ENCODE peak calls at places on chromosomes 4 and X, in four cellular contexts. U is cardiac muscle cell, S is upper lobe of right lung, J is breast epithelium. V is an unnamed sample. For H3K27me3 and H3K36me3, the result is how much of the 10 kb centered on the place peaks cover.

GRCh38 chrX:1249101-1249887 is 19.3 kb upstream of the CSF2RA start:
- DNase-seq in U (peak), S (peak), J (no peak), V (no peak)

GRCh38 chr4:26087108-26087507 is 173.1 kb downstream of the SMIM20 start:
- DNase-seq in U (no peak), S (no peak), J (no peak), V (no peak)

GRCh38 chr4:41719417-41719816 is 29.1 kb downstream of the PHOX2B start:
- DNase-seq in U (no peak), S (no peak), J (no peak), V (no peak)

GRCh38 chr4:8219236-8219635 is 20.1 kb downstream of the SH3TC1 start:
- DNase-seq in U (no peak), S (no peak), J (no peak), V (no peak)

GRCh38 chrX:84248226-84248625 is 60.2 kb upstream of the RPS6KA6 start:
- DNase-seq in U (peak), S (no peak), J (no peak), V (no peak)

GRCh38 chr4:158077835-158078234 is 95.0 kb downstream of the GASK1B start:
- DNase-seq in U (no peak), S (no peak), J (no peak), V (no peak)

GRCh38 chr4:2154215-2154614 is 87.7 kb downstream of the HAUS3 start:
- DNase-seq in U (no peak), S (no peak), J (no peak), V (no peak)

GRCh38 chr4:163166041-163166579 is 580 bp downstream of the NAF1 start:
- DNase-seq in U (peak), S (peak), J (peak), V (no peak)

GRCh38 chrX:119605398-119605738 is 856 bp downstream of the NKRF start:
- DNase-seq in U (no peak), S (peak), J (no peak), V (no peak)

GRCh38 chr4:76539979-76540378 is 105.0 kb downstream of the SHROOM3 start:
- DNase-seq in U (peak), S (no peak), J (no peak), V (peak)

GRCh38 chr4:125101706-125102105 is 213.0 kb upstream of the FAT4 start:
- DNase-seq in U (no peak), S (no peak), J (no peak), V (no peak)

GRCh38 chr4:11507920-11508319 is 79.2 kb upstream of the HS3ST1 start:
- DNase-seq in U (no peak), S (no peak), J (no peak), V (no peak)

GRCh38 chr4:16043820-16044554 is 39.8 kb downstream of the PROM1 start:
- DNase-seq in U (no peak), S (no peak), J (no peak), V (no peak)

GRCh38 chr4:147924604-147925412 is 192.9 kb downstream of the ARHGAP10 start:
- DNase-seq in U (peak), S (no peak), J (no peak), V (no peak)

GRCh38 chrX:12007881-12008280 is 130.4 kb upstream of the FRMPD4 start:
- DNase-seq in U (peak), S (no peak), J (no peak), V (peak)

GRCh38 chrX:110003167-110004156 is 548 bp downstream of the TMEM164 start:
- DNase-seq in U (peak), S (peak), J (no peak), V (no peak)

GRCh38 chrX:28188526-28188925 is 207.3 kb upstream of the DCAF8L1 start:
- DNase-seq in U (no peak), S (no peak), J (no peak), V (no peak)

DNA sequence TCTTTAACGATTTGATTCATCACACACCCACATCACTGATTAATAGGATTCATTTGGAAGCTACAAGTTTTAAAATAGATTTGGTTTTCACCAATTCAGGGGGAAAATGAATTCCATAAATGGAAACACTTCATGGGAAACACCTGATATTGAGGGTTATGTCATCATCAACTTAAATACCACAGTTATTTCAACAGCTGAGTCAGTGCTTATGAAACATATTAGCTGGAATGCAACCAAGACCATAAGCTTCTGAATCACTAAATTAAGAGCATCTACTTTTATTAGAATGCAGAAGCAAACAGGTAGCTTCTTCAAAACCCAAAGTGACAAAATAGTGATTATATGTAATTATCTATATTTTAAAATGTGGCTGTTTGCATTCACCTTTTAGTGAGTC is 207.8 kb upstream of the DCAF8L1 start:
- DNase-seq in U (peak), S (no peak), J (no peak), V (peak)
- TF ChIP-seq CTCF in U (no peak), S (no peak), J (no peak), V (no peak)

GRCh38 chrX:74426615-74427014 is 5.3 kb downstream of the SLC16A2 start:
- DNase-seq in U (no peak), S (no peak), J (no peak), V (no peak)
- H3K27me3 ChIP-seq in U (under half), S (under half), J (under half), V (under half)

DNA sequence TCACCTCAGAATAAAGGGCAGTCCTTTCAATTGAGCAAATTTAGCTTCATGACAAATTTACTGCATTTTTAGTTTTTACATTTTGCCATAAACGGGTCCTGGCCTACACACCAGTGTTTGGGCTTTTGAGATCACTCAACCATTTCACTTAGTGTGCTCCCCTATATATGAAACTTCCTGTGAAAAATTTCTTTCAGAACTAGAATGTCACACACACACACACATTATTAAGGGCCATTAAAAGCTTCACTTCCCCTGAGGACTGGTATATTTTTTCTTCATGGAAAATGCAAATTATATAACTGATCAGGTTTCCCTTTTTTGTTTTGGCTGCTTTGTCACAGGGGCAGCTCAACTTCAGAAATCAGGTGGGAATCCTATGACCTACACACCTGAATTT is 206.5 kb downstream of the ENOX2 start:
- DNase-seq in U (no peak), S (no peak), J (no peak), V (no peak)
- H3K36me3 ChIP-seq in U (under half), S (under half), J (under half), V (under half)

GRCh38 chrX:134568617-134569016 is 89.7 kb downstream of the PLAC1 start:
- DNase-seq in U (no peak), S (no peak), J (no peak), V (no peak)

GRCh38 chrX:134571831-134572230 is 86.4 kb downstream of the PLAC1 start:
- DNase-seq in U (peak), S (no peak), J (no peak), V (no peak)

GRCh38 chrX:134569306-134569705 is 89.0 kb downstream of the PLAC1 start:
- DNase-seq in U (no peak), S (no peak), J (no peak), V (no peak)

GRCh38 chrX:134570899-134571298 is 87.4 kb downstream of the PLAC1 start:
- DNase-seq in U (no peak), S (no peak), J (no peak), V (no peak)

DNA sequence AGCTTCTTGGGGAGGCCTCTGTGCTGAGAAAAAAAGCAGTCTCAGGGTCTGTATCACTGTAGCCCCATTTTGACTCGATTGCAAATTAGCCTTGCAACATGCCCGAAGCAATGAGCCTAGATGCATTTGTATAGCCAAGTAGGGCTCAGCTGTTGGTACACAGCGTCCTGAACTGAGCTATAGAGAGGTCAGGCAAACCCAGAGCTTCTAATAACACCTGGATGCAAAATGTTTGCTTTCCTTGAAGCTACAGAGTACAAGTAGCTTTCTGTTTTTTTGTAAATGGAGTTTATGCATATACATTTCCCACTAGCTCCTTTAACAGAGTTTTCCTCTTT is 87.8 kb downstream of the PLAC1 start:
- DNase-seq in U (no peak), S (no peak), J (no peak), V (no peak)
- TF ChIP-seq CTCF in U (no peak), S (no peak), J (no peak), V (no peak)

GRCh38 chrX:40746536-40746935 is 11.2 kb upstream of the MED14 start:
- DNase-seq in U (no peak), S (no peak), J (no peak), V (no peak)

GRCh38 chrX:40748977-40749376 is 13.6 kb upstream of the MED14 start:
- DNase-seq in U (no peak), S (no peak), J (no peak), V (no peak)

GRCh38 chrX:40755291-40756249 is 20.2 kb upstream of the MED14 start:
- DNase-seq in U (peak), S (no peak), J (peak), V (no peak)

DNA sequence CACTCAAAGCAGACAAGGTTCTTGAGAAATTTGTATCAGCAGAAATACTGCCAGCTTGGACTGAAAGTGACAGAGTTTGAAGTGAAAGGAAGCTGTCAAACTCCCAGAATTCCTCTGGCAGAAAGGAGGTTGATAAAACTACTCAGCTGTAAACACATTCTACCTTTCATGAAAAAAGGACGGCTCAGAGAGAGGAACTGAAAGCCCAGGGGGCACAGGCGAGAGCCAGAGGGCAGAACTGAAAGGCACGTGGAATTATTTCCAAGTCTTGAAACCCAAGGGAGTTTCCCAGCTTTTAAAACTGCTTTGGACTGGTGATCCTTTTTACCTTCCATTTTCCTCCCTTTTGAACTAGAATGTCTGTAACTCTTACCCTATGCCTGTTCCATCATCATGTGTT is 14.5 kb upstream of the MED14 start:
- DNase-seq in U (no peak), S (no peak), J (no peak), V (no peak)
- H3K27me3 ChIP-seq in U (under half), S (under half), J (under half), V (under half)

DNA sequence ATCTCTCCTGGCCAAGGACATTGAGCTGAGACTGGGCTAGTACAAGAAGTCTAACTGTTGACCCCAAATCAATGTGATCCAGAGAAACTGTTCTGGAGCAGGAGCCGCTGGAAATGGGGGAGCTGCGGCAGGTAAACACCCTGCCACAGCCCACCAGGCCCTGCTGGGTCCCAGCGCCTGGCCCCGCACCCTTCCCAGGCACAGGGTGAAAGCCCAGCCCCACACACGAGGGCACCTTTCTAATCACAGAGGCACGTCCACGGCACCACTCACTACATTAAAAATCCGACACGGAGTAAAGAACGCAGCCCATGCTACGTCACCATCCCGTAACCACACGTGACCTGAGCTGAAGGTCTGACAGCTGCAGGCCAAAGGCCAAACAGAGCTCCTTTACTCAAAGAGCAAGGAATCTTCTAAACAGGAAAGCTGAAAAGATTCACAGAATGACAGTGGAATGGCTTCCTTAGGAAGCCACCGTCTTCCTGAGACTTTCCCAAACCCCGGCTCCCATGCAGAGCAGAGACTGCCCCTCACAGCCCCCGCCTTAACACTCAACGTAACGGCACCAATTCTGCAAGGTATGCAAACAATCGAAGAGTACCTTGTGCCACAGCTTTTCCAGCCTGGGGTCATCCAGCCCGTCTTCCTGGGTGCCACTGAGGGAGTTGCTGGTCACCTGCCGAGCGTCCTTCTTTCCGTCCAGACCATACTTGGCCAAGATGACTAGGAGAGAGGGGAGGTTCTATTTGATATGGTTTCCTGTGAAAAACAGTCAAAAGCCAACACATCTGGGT is 12.6 kb downstream of the LRPAP1 start:
- DNase-seq in U (no peak), S (no peak), J (no peak), V (no peak)
- H3K36me3 ChIP-seq in U (under half), S (half or more), J (under half), V (under half)

DNA sequence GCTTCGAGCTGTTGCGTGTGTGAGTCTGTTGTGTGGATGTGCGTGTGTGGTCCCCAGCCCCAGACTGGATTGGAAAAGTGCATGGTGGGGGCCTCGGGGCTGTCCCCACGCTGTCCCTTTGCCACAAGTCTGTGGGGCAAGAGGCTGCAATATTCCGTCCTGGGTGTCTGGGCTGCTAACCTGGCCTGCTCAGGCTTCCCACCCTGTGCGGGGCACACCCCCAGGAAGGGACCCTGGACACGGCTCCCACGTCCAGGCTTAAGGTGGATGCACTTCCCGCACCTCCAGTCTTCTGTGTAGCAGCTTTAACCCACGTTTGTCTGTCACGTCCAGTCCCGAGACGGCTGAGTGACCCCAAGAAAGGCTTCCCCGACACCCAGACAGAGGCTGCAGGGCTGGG is 8.4 kb downstream of the SLC6A8 start:
- DNase-seq in U (no peak), S (no peak), J (no peak), V (no peak)
- TF ChIP-seq CTCF in U (no peak), S (no peak), J (no peak), V (no peak)

GRCh38 chrX:7815166-7815565 is 27.8 kb upstream of the VCX start:
- DNase-seq in U (no peak), S (no peak), J (no peak), V (no peak)
- H3K27me3 ChIP-seq in U (under half), S (under half), J (under half), V (under half)